ENCODE peak calls at places on chromosomes 2 and 18, in ten cellular contexts. Z, H, V, K, G, E, U, O, A and L are unnamed samples.

GRCh38 chr2:159807183-159808037 is 9.4 kb upstream of the CD302 start:
- DNase-seq in G (peak), O (peak), A (peak), H (peak), K (peak), V (peak), E (peak), Z (peak), U (peak), L (peak)

GRCh38 chr2:64950226-64951160 is 38.7 kb upstream of the SLC1A4 start:
- DNase-seq in U (no peak), Z (peak), V (no peak), A (no peak), E (peak), O (no peak), G (no peak), H (no peak), K (no peak), L (peak)

GRCh38 chr2:56357655-56358295 is 174.0 kb downstream of the CCDC85A start:
- DNase-seq in K (peak), G (no peak), O (no peak), V (no peak), H (no peak), A (no peak), E (peak), Z (peak), U (no peak), L (no peak)

GRCh38 chr2:65435625-65436168 is 3.3 kb upstream of the SPRED2 start:
- DNase-seq in E (peak), G (peak), V (peak), H (peak), O (no peak), K (peak), A (peak), Z (peak), U (peak), L (peak)

GRCh38 chr2:215338883-215339679 is 27.2 kb downstream of the ATIC start:
- DNase-seq in H (no peak), G (no peak), E (no peak), A (no peak), O (no peak), Z (no peak), K (no peak), V (no peak), U (no peak), L (no peak)

GRCh38 chr18:3447035-3447894 is 2.7 kb upstream of the TGIF1 start:
- DNase-seq in Z (peak), G (no peak), K (peak), V (peak), A (peak), H (peak), O (no peak), U (peak), E (peak), L (peak)

GRCh38 chr2:47221956-47222355 is 66.8 kb upstream of the STPG4 start:
- DNase-seq in Z (peak), K (peak), E (peak), G (no peak), H (peak), A (no peak), U (peak), O (no peak), V (peak), L (no peak)

GRCh38 chr18:22451796-22452195 is 34.1 kb upstream of the CTAGE1 start:
- DNase-seq in G (no peak), Z (no peak), A (no peak), O (no peak), E (no peak), V (no peak), U (no peak), H (no peak), K (no peak), L (no peak)

GRCh38 chr18:35376742-35377695 is at the start of gene ZNF396:
- DNase-seq in A (peak), E (peak), V (peak), O (no peak), K (peak), Z (peak), H (peak), G (peak), U (peak), L (peak)

GRCh38 chr2:158637357-158637756 is 157.8 kb upstream of the DAPL1 start:
- DNase-seq in E (no peak), G (no peak), A (no peak), H (no peak), U (no peak), Z (no peak), O (no peak), K (no peak), V (no peak), L (peak)

GRCh38 chr2:145287686-145288085 is 767.8 kb upstream of the ZEB2 start:
- DNase-seq in A (no peak), G (no peak), K (peak), H (no peak), E (peak), V (peak), U (no peak), O (no peak), Z (peak), L (peak)

GRCh38 chr2:26002617-26003310 is 20.5 kb upstream of the KIF3C start:
- DNase-seq in G (no peak), K (no peak), A (no peak), V (no peak), O (no peak), H (no peak), U (no peak), Z (no peak), E (no peak), L (no peak)

GRCh38 chr2:3594493-3595281 is at the start of gene COLEC11:
- DNase-seq in E (no peak), K (peak), G (no peak), A (peak), H (peak), Z (peak), V (peak), O (no peak), U (peak), L (peak)

GRCh38 chr18:74796928-74797576 is 199.4 kb downstream of the ZNF407 start:
- DNase-seq in Z (peak), V (peak), A (no peak), G (no peak), U (peak), H (peak), K (peak), O (no peak), E (peak), L (peak)

GRCh38 chr2:60499651-60500300 is 53.7 kb downstream of the BCL11A start:
- DNase-seq in O (no peak), K (no peak), G (no peak), V (no peak), U (no peak), A (no peak), H (no peak), Z (no peak), E (no peak), L (no peak)

GRCh38 chr2:122027510-122028217 is 272.2 kb downstream of the TSN start:
- DNase-seq in H (no peak), V (no peak), K (no peak), Z (no peak), O (no peak), A (no peak), U (no peak), G (no peak), E (no peak), L (no peak)

GRCh38 chr2:195674491-195675226 is 17.6 kb downstream of the SLC39A10 start:
- DNase-seq in H (peak), Z (peak), O (no peak), V (no peak), A (no peak), U (no peak), K (peak), E (peak), G (no peak), L (no peak)

GRCh38 chr2:71846072-71846471 is 301.6 kb downstream of the CYP26B1 start:
- DNase-seq in A (no peak), U (no peak), V (no peak), H (no peak), K (no peak), Z (no peak), O (no peak), E (no peak), G (no peak), L (no peak)

GRCh38 chr2:105570757-105571156 is 171.9 kb upstream of the FHL2 start:
- DNase-seq in A (no peak), U (no peak), O (no peak), G (no peak), H (no peak), E (no peak), Z (no peak), V (no peak), K (no peak), L (no peak)

GRCh38 chr18:48428494-48429177 is 19.5 kb upstream of the ZBTB7C start:
- DNase-seq in E (peak), H (no peak), K (no peak), U (no peak), G (no peak), A (no peak), Z (no peak), O (no peak), V (no peak), L (peak)

GRCh38 chr2:240299710-240300068 is 135.8 kb upstream of the GPC1 start:
- DNase-seq in O (no peak), Z (peak), H (no peak), E (no peak), A (no peak), G (no peak), V (no peak), K (no peak), U (no peak), L (no peak)

GRCh38 chr2:226483745-226484619 is 315.6 kb downstream of the IRS1 start:
- DNase-seq in V (peak), O (no peak), U (no peak), G (no peak), K (peak), A (no peak), H (peak), Z (peak), E (peak), L (peak)

GRCh38 chr18:79770501-79770815 is 27.3 kb upstream of the KCNG2 start:
- DNase-seq in A (no peak), G (no peak), O (no peak), V (no peak), E (no peak), U (no peak), H (no peak), K (no peak), Z (no peak), L (no peak)

GRCh38 chr2:20128506-20129319 is 77.3 kb upstream of the LAPTM4A start:
- DNase-seq in U (no peak), V (no peak), A (no peak), K (no peak), E (no peak), H (no peak), Z (no peak), O (no peak), G (no peak), L (no peak)

GRCh38 chr2:50648031-50648430 is 383.9 kb downstream of the NRXN1 start:
- DNase-seq in U (no peak), E (no peak), O (no peak), V (no peak), A (no peak), G (no peak), H (no peak), K (no peak), Z (no peak), L (no peak)

GRCh38 chr2:128796321-128796720 is 477.7 kb upstream of the HS6ST1 start:
- DNase-seq in K (no peak), Z (no peak), V (no peak), G (no peak), O (no peak), H (no peak), U (no peak), A (no peak), E (no peak), L (no peak)

GRCh38 chr2:218033208-218033589 is 30.4 kb upstream of the TNS1 start:
- DNase-seq in A (no peak), O (no peak), V (no peak), E (no peak), U (no peak), H (no peak), Z (no peak), K (no peak), G (no peak), L (no peak)

GRCh38 chr2:218033590-218034496 is 31.0 kb upstream of the TNS1 start:
- DNase-seq in O (no peak), A (no peak), E (no peak), V (no peak), Z (no peak), K (no peak), H (no peak), G (no peak), U (no peak), L (no peak)

GRCh38 chr2:218039171-218039570 is 29.9 kb upstream of the RUFY4 start:
- DNase-seq in E (peak), H (no peak), U (no peak), Z (peak), V (no peak), O (no peak), G (no peak), A (no peak), K (peak), L (no peak)

GRCh38 chr2:218035463-218036100 is 32.8 kb upstream of the TNS1 start:
- DNase-seq in Z (no peak), A (no peak), U (no peak), G (no peak), K (no peak), O (no peak), E (no peak), H (no peak), V (no peak), L (no peak)

GRCh38 chr2:218036371-218036770 is 32.7 kb upstream of the RUFY4 start:
- DNase-seq in O (no peak), A (no peak), H (no peak), V (no peak), E (no peak), Z (no peak), K (no peak), G (no peak), U (no peak), L (peak)
- TF ChIP-seq CTCF in O (no peak), A (peak), H (peak), V (peak), E (no peak), Z (no peak), K (peak), G (no peak), U (no peak), L (peak)

GRCh38 chr2:233121856-233122255 is 61.7 kb downstream of the INPP5D start:
- DNase-seq in H (no peak), G (no peak), K (no peak), Z (no peak), A (no peak), O (no peak), E (no peak), U (no peak), V (no peak), L (no peak)
- H3K4me3 ChIP-seq in H (no peak), G (no peak), K (no peak), Z (no peak), A (no peak), O (no peak), E (no peak), U (no peak), V (no peak), L (no peak)

GRCh38 chr2:172227719-172228118 is 125.0 kb upstream of the DLX2 start:
- DNase-seq in H (no peak), E (no peak), Z (no peak), U (no peak), V (no peak), K (no peak), G (no peak), O (no peak), A (no peak), L (no peak)

GRCh38 chr2:172225786-172226185 is 123.1 kb upstream of the DLX2 start:
- DNase-seq in U (no peak), G (no peak), A (no peak), H (no peak), O (no peak), V (no peak), Z (no peak), K (no peak), E (no peak), L (no peak)

GRCh38 chr2:172228177-172228785 is 125.6 kb upstream of the DLX2 start:
- DNase-seq in K (peak), H (no peak), A (no peak), Z (no peak), O (no peak), G (no peak), V (no peak), E (no peak), U (no peak), L (peak)

GRCh38 chr2:172229125-172229524 is 126.4 kb upstream of the DLX2 start:
- DNase-seq in E (no peak), V (no peak), Z (no peak), G (no peak), U (no peak), A (no peak), O (no peak), K (no peak), H (no peak), L (no peak)

DNA sequence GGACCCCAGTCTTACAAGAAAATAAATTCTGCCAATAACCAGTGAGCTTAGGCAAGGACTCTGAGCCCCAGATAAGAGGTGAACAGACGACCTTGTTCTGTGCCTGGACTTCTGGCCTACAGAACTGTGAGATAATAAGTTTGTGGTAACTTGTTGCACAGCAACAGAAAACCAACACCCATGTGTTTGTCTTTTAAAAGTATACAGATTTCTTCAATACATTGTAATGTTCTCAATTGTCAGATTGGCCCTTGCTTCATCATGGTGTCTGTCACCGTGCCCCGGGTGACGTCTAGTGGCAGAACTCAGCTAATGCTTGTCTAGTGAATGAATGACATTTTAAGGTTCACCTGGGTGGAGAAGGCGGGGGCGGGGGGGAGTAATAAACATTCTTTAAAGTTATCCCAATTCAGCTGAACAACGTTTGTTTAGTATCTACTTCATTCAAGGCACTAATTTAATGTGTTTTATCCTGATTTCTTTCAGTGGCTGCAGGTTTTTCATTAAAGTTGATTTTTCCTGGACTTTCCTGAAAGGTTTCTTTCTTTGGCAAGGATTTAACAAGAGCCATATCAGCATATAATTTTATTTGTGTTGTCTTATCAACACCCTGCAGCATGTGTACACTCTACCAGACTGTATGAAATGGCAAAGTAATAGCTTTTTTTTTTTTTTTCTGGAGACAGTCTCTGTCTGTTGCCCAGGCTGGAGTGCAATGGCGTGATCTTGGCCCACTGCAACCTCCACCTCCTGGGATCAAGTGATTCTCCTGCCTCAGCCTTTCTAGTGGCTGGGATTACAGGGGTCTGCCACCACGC is 123.8 kb upstream of the DLX2 start:
- DNase-seq in K (no peak), U (peak), O (no peak), A (peak), E (no peak), G (no peak), Z (no peak), V (no peak), H (no peak), L (no peak)
- TF ChIP-seq CTCF in K (no peak), U (peak), O (no peak), A (peak), E (no peak), G (no peak), Z (no peak), V (no peak), H (no peak), L (no peak)

DNA sequence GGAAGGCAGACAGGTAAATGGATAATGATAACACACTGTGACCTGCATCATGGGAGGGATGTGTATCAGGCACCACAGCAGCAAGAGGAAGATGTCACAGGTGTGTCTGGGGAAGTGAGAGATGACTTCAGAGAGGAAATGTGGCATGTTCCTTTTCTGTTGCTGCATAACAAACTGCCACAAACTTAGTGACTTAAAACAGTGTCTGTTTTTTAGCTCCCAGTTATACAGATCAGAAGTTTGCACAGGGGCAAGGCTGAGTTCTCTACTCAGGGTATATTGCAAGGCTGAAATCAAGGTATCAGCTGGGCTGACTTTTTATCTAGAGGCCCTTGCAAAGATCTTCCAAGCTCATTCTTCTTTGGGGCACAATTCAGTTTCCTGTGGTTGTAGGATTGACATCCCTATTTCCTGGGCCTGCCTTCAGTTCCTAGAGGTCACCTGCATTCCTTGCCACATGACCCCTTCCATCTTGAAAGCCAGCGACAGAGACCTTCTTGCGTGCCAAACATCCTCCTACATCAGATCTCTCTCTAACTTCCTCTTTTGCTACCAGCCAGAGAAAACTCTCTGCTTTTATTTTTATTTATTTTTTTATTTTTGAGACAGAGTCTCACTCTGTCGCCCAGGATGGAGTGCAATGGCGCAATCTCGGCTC is 2.1 kb upstream of the MAP3K2 start:
- DNase-seq in E (no peak), A (no peak), O (no peak), Z (no peak), K (no peak), G (no peak), U (no peak), H (no peak), V (no peak), L (no peak)
- H3K4me3 ChIP-seq in E (no peak), A (no peak), O (no peak), Z (no peak), K (no peak), G (no peak), U (no peak), H (no peak), V (no peak), L (no peak)

GRCh38 chr18:75854174-75854573 is 426.7 kb upstream of the SMIM21 start:
- DNase-seq in V (no peak), A (peak), E (no peak), H (no peak), O (peak), G (peak), U (no peak), Z (no peak), K (no peak), L (no peak)
- TF ChIP-seq CTCF in V (peak), A (peak), E (peak), H (no peak), O (peak), G (no peak), U (peak), Z (peak), K (peak), L (peak)

GRCh38 chr18:37393221-37393828 is 172.3 kb downstream of the CELF4 start:
- DNase-seq in V (no peak), U (no peak), H (no peak), Z (no peak), E (no peak), K (no peak), G (no peak), O (no peak), A (no peak), L (no peak)

GRCh38 chr18:37391156-37391555 is 174.4 kb downstream of the CELF4 start:
- DNase-seq in G (no peak), U (no peak), H (no peak), V (no peak), Z (no peak), O (no peak), E (no peak), K (no peak), A (no peak), L (no peak)

GRCh38 chr18:37391698-37392548 is 173.7 kb downstream of the CELF4 start:
- DNase-seq in E (no peak), G (no peak), U (no peak), A (no peak), H (no peak), Z (no peak), V (no peak), O (no peak), K (no peak), L (no peak)

GRCh38 chr18:37393945-37394609 is 171.5 kb downstream of the CELF4 start:
- DNase-seq in E (peak), K (peak), A (peak), H (peak), U (peak), O (peak), V (peak), G (peak), Z (peak), L (peak)

GRCh38 chr18:37392648-37393047 is 172.9 kb downstream of the CELF4 start:
- DNase-seq in V (no peak), O (no peak), Z (no peak), E (no peak), K (no peak), U (no peak), H (no peak), A (no peak), G (no peak), L (no peak)
- H3K4me3 ChIP-seq in V (no peak), O (no peak), Z (no peak), E (no peak), K (no peak), U (no peak), H (no peak), A (no peak), G (no peak), L (no peak)